ENCODE peak calls at places on chromosomes 4 and X, in six cellular contexts. E is cardiac fibroblast, R is choroid plexus epithelial cell, B is A549, C is endothelial cell of umbilical vein, Y is psoas muscle. F is an unnamed sample.

GRCh38 chr4:6192245-6192644 is 8.1 kb downstream of the JAKMIP1 start:
- DNase-seq in E (no peak), R (no peak), Y (no peak), C (no peak), B (no peak), F (no peak)

GRCh38 chr4:76956961-76957738 is 7.6 kb downstream of the SEPTIN11 start:
- DNase-seq in B (no peak), Y (no peak), E (peak), C (no peak), R (no peak), F (no peak)

GRCh38 chrX:147468600-147468999 is 443.1 kb upstream of the FMR1 start:
- DNase-seq in Y (no peak), R (no peak), B (no peak), E (no peak), C (no peak), F (no peak)

GRCh38 chr4:2570551-2571222 is 34.2 kb downstream of the FAM193A start:
- DNase-seq in R (no peak), E (no peak), Y (no peak), C (peak), B (no peak), F (no peak)

GRCh38 chrX:16444353-16444752 is 205.6 kb upstream of the S100G start:
- DNase-seq in B (no peak), E (peak), Y (peak), C (no peak), R (peak), F (no peak)

GRCh38 chr4:152735918-152736305 is 43.6 kb downstream of the TIGD4 start:
- DNase-seq in B (no peak), E (no peak), C (no peak), R (no peak), Y (no peak), F (no peak)

GRCh38 chrX:41435708-41436107 is 11.4 kb upstream of the NYX start:
- DNase-seq in Y (no peak), C (peak), E (no peak), B (no peak), R (peak), F (no peak)

GRCh38 chr4:1535926-1536578 is 129.8 kb upstream of the NKX1-1 start:
- DNase-seq in B (no peak), E (no peak), C (no peak), Y (peak), R (no peak), F (no peak)

GRCh38 chr4:151169223-151169622 is 69.8 kb downstream of the RPS3A start:
- DNase-seq in E (peak), B (no peak), R (peak), C (no peak), Y (peak), F (peak)

GRCh38 chr4:149987330-149987751 is 90.9 kb upstream of the DCLK2 start:
- DNase-seq in E (peak), Y (no peak), R (peak), B (no peak), C (peak), F (no peak)

GRCh38 chrX:66015906-66016689 is 23.8 kb downstream of the VSIG4 start:
- DNase-seq in Y (no peak), E (no peak), C (no peak), R (no peak), B (no peak), F (no peak)

GRCh38 chr4:159107203-159107921 is 4.5 kb downstream of the RAPGEF2 start:
- DNase-seq in C (peak), B (no peak), E (peak), R (peak), Y (no peak), F (no peak)

GRCh38 chr4:87119965-87120364 is 100.5 kb downstream of the KLHL8 start:
- DNase-seq in E (peak), C (no peak), R (no peak), B (no peak), Y (no peak), F (no peak)

GRCh38 chrX:139932077-139932900 is 564 bp downstream of the ATP11C start:
- DNase-seq in R (peak), Y (peak), B (peak), E (peak), C (peak), F (peak)

GRCh38 chr4:51885371-51885770 is 42.4 kb downstream of the DCUN1D4 start:
- DNase-seq in R (peak), B (peak), Y (no peak), E (peak), C (peak), F (no peak)

GRCh38 chr4:609400-610050 is 15.8 kb upstream of the PDE6B start:
- DNase-seq in E (no peak), Y (no peak), B (no peak), R (peak), C (no peak), F (no peak)

GRCh38 chrX:13094780-13095425 is 50.5 kb upstream of the FAM9C start:
- DNase-seq in B (no peak), C (peak), E (no peak), R (peak), Y (no peak), F (no peak)

GRCh38 chrX:71458866-71459265 is 74.0 kb upstream of the OGT start:
- DNase-seq in C (no peak), E (no peak), Y (no peak), B (no peak), R (no peak), F (no peak)

GRCh38 chrX:110316351-110317078 is 1.4 kb downstream of the AMMECR1 start:
- DNase-seq in R (no peak), C (peak), B (no peak), E (peak), Y (no peak), F (no peak)

GRCh38 chrX:7120578-7121219 is 26.8 kb upstream of the STS start:
- DNase-seq in E (peak), B (peak), Y (no peak), R (peak), C (peak), F (no peak)

GRCh38 chr4:40915318-40916217 is 165.8 kb downstream of the NSUN7 start:
- DNase-seq in B (no peak), R (no peak), E (peak), Y (no peak), C (no peak), F (no peak)

GRCh38 chr4:165537028-165537648 is 158.3 kb downstream of the CPE start:
- DNase-seq in C (peak), Y (no peak), B (peak), R (peak), E (peak), F (no peak)

GRCh38 chrX:2967998-2968909 is 38.1 kb upstream of the ARSH start:
- DNase-seq in E (peak), B (no peak), C (peak), Y (no peak), R (peak), F (no peak)

GRCh38 chr4:41215155-41215554 is 813 bp upstream of the APBB2 start:
- DNase-seq in E (no peak), C (peak), B (no peak), R (no peak), Y (no peak), F (no peak)

GRCh38 chr4:108155373-108155772 is 13.4 kb downstream of the LEF1 start:
- DNase-seq in Y (no peak), E (no peak), C (no peak), R (peak), B (no peak), F (no peak)
- TF ChIP-seq CTCF in Y (no peak), E (no peak), C (no peak), R (peak), B (no peak), F (no peak)

GRCh38 chrX:42530027-42530426 is 247.9 kb downstream of the PPP1R2C start:
- DNase-seq in E (peak), R (peak), B (no peak), Y (no peak), C (no peak), F (no peak)
- TF ChIP-seq CTCF in E (peak), R (peak), B (no peak), Y (no peak), C (no peak), F (no peak)

GRCh38 chr4:19309365-19309764 is 942.3 kb upstream of the SLIT2 start:
- DNase-seq in B (no peak), R (peak), E (peak), Y (no peak), C (peak), F (no peak)
- TF ChIP-seq CTCF in B (no peak), R (peak), E (peak), Y (no peak), C (no peak), F (no peak)

GRCh38 chrX:132954323-132954722 is 4.1 kb downstream of the HS6ST2 start:
- DNase-seq in B (no peak), Y (no peak), C (no peak), R (no peak), E (no peak), F (no peak)

GRCh38 chrX:132953358-132953757 is 5.1 kb downstream of the HS6ST2 start:
- DNase-seq in C (no peak), B (no peak), E (no peak), Y (no peak), R (no peak), F (no peak)

GRCh38 chrX:132948648-132949260 is 9.7 kb downstream of the HS6ST2 start:
- DNase-seq in B (peak), C (no peak), Y (no peak), E (no peak), R (no peak), F (no peak)
- TF ChIP-seq CTCF in B (no peak), C (peak), Y (no peak), E (no peak), R (peak), F (peak)

F was measured in mesothelial cell of epicardium.